ENCODE peak calls at places on chromosome 1, in five cellular contexts. A, D, V, N and W are unnamed samples.

GRCh38 chr1:85307987-85308836 is 31.8 kb upstream of the BCL10 start:
- DNase-seq in A (peak), D (peak), V (peak), N (no peak), W (peak)

GRCh38 chr1:85577421-85578320 is 2.9 kb upstream of the CCN1 start:
- DNase-seq in A (no peak), D (no peak), V (peak), N (no peak), W (no peak)

GRCh38 chr1:110209715-110210603 is at the start of gene KCNC4:
- DNase-seq in A (peak), D (peak), V (peak), N (peak), W (peak)

GRCh38 chr1:234489692-234490065 is 10.7 kb upstream of the TARBP1 start:
- DNase-seq in A (no peak), D (no peak), V (no peak), N (no peak), W (no peak)

GRCh38 chr1:107695341-107695740 is 269.6 kb downstream of the VAV3 start:
- DNase-seq in A (no peak), D (no peak), V (no peak), N (no peak), W (no peak)

GRCh38 chr1:33231166-33231565 is 25.1 kb upstream of the ZNF362 start:
- DNase-seq in A (no peak), D (no peak), V (no peak), N (no peak), W (no peak)

GRCh38 chr1:235945775-235946565 is 79.3 kb upstream of the LYST start:
- DNase-seq in A (no peak), D (peak), V (no peak), N (no peak), W (no peak)

GRCh38 chr1:164599272-164599671 is 40.3 kb downstream of the PBX1 start:
- DNase-seq in A (no peak), D (no peak), V (no peak), N (no peak), W (no peak)

GRCh38 chr1:151720974-151721787 is at the start of gene RIIAD1:
- DNase-seq in A (no peak), D (no peak), V (peak), N (peak), W (no peak)

GRCh38 chr1:223819730-223820514 is 25.8 kb downstream of the TP53BP2 start:
- DNase-seq in A (no peak), D (no peak), V (no peak), N (no peak), W (no peak)

GRCh38 chr1:94036721-94037120 is 84.2 kb downstream of the ABCA4 start:
- DNase-seq in A (no peak), D (no peak), V (no peak), N (no peak), W (no peak)

GRCh38 chr1:15620155-15620545 is 2.9 kb downstream of the DDI2 start:
- DNase-seq in A (no peak), D (no peak), V (no peak), N (peak), W (no peak)

GRCh38 chr1:229028509-229028908 is 242.4 kb upstream of the RAB4A start:
- DNase-seq in A (no peak), D (no peak), V (no peak), N (no peak), W (no peak)

GRCh38 chr1:61400131-61400530 is 317.8 kb downstream of the NFIA start:
- DNase-seq in A (no peak), D (no peak), V (no peak), N (no peak), W (no peak)

GRCh38 chr1:31799196-31799894 is 16.5 kb downstream of the SPOCD1 start:
- DNase-seq in A (no peak), D (no peak), V (no peak), N (no peak), W (no peak)

GRCh38 chr1:3312894-3313578 is 141.4 kb upstream of the ARHGEF16 start:
- DNase-seq in A (peak), D (peak), V (peak), N (peak), W (peak)

GRCh38 chr1:25831569-25832196 is 11.9 kb downstream of the MTFR1L start:
- DNase-seq in A (no peak), D (no peak), V (no peak), N (no peak), W (no peak)

GRCh38 chr1:235990376-235990795 is 74.5 kb downstream of the NID1 start:
- DNase-seq in A (no peak), D (no peak), V (peak), N (no peak), W (no peak)

GRCh38 chr1:173122344-173122880 is 71.7 kb upstream of the TNFSF18 start:
- DNase-seq in A (no peak), D (no peak), V (no peak), N (no peak), W (no peak)

GRCh38 chr1:94580367-94581115 is 39.0 kb upstream of the F3 start:
- DNase-seq in A (no peak), D (peak), V (no peak), N (no peak), W (no peak)

GRCh38 chr1:48005254-48006162 is 8.3 kb upstream of the TRABD2B start:
- DNase-seq in A (no peak), D (no peak), V (no peak), N (no peak), W (no peak)

GRCh38 chr1:51494138-51494830 is 24.8 kb downstream of the EPS15 start:
- DNase-seq in A (no peak), D (no peak), V (no peak), N (no peak), W (no peak)

GRCh38 chr1:180252638-180253536 is 22.8 kb downstream of the LHX4 start:
- DNase-seq in A (peak), D (peak), V (peak), N (peak), W (peak)

GRCh38 chr1:119637719-119638118 is 10.3 kb downstream of the ZNF697 start:
- DNase-seq in A (no peak), D (no peak), V (no peak), N (no peak), W (no peak)

GRCh38 chr1:227929746-227930472 is 17.8 kb downstream of the WNT9A start:
- DNase-seq in A (no peak), D (no peak), V (no peak), N (no peak), W (no peak)

GRCh38 chr1:55468438-55468837 is 253.3 kb upstream of the USP24 start:
- DNase-seq in A (no peak), D (no peak), V (no peak), N (no peak), W (no peak)

GRCh38 chr1:160642281-160642644 is 4.6 kb downstream of the SLAMF1 start:
- DNase-seq in A (no peak), D (no peak), V (no peak), N (no peak), W (no peak)

GRCh38 chr1:114718661-114719423 is 2.3 kb upstream of the NRAS start:
- DNase-seq in A (no peak), D (no peak), V (no peak), N (peak), W (no peak)

GRCh38 chr1:94531664-94532063 is 9.9 kb downstream of the F3 start:
- DNase-seq in A (no peak), D (no peak), V (no peak), N (no peak), W (no peak)

GRCh38 chr1:62621907-62622306 is 24.6 kb downstream of the ANGPTL3 start:
- DNase-seq in A (no peak), D (peak), V (no peak), N (peak), W (no peak)

GRCh38 chr1:37517569-37517968 is 3.0 kb upstream of the MEAF6 start:
- DNase-seq in A (no peak), D (no peak), V (no peak), N (no peak), W (no peak)

GRCh38 chr1:81802601-81803422 is 2.1 kb downstream of the ADGRL2 start:
- DNase-seq in A (peak), D (no peak), V (peak), N (no peak), W (peak)

DNA sequence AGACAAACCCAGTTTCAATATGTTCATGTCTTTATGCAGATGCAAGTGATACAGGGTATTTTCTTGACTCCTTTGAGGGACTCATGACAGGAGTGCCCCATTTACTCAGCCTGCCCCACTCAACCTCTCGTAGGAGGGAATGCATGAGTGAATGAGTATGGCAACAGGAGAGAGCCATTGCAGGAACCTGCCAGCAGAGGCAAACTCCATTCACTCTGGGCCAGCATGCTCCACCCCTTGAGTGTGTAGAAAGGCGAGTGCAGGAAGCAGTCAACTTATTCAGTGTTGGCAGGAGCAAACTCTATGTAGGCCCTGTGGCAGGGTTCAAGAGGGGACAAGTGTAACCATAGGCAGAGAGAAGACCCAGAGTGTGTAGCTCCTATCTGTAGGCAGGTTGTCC is 1526.3 kb downstream of the PLA2G4A start:
- DNase-seq in A (no peak), D (no peak), V (no peak), N (no peak), W (no peak)
- TF ChIP-seq POLR2A in A (no peak), D (no peak), V (no peak), N (no peak), W (no peak)

GRCh38 chr1:159056069-159056698 is 20.4 kb downstream of the AIM2 start:
- DNase-seq in A (no peak), D (no peak), V (no peak), N (no peak), W (no peak)
- TF ChIP-seq POLR2A in A (no peak), D (no peak), V (no peak), N (no peak), W (no peak)

GRCh38 chr1:155858805-155859233 is 548 bp upstream of the SYT11 start:
- DNase-seq in A (peak), D (no peak), V (peak), N (no peak), W (peak)

GRCh38 chr1:155859234-155859829 is at the start of gene SYT11:
- DNase-seq in A (peak), D (peak), V (peak), N (peak), W (peak)

GRCh38 chr1:155860939-155861496 is 1.7 kb downstream of the SYT11 start:
- DNase-seq in A (no peak), D (no peak), V (no peak), N (no peak), W (no peak)

GRCh38 chr1:155856975-155857930 is at the start of gene GON4L:
- DNase-seq in A (peak), D (peak), V (peak), N (peak), W (peak)

DNA sequence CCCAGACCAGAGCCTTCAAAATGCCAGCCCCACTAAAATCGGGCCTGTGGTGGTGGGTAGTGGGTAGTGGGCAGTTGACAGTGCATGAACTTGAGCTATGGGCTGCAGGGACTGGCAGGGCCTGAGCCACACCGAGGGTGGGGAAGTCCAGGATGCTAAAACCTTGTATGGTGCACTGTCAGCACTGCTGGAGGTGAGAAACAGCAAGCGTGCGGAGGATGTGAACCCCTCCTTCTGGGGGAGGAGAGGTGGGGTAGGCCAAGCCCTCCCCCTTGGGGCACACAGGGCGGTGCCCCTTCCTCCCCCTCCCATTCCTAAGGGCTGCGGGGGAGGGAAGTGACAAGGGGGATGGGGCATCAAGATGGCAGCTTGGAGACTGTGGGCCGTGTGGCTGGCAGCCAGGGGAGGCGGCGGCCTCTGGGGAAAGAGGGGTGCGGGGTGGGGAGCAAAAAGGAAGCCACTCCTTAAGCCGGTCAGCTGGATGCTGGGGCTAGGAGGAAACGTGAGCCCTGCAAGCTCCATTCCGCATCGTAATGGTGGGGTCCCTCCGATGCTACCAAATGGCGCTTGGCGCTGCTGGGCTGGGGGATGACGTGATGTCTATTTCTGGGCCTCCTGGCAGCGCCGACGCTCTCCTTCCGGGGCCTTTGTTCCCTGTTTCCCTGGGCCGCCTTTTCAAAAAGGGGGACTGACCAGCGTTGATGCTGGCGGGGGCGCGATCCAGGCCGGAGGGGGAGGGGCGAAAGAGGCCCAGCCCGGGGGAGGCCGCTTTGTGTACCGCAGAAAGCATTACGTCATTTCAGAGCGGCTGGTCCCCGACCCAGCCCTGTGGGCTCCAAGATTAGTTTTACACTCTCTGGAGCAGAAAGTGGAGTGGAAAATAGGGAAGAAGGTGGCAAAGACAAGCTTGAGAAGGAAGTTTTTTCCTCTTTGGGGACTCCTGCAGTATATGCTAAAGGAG is 794 bp downstream of the SYT11 start:
- DNase-seq in A (peak), D (peak), V (peak), N (peak), W (peak)
- TF ChIP-seq POLR2A in A (no peak), D (no peak), V (no peak), N (peak), W (peak)

GRCh38 chr1:208257326-208257725 is 13.1 kb upstream of the PLXNA2 start:
- DNase-seq in A (no peak), D (no peak), V (no peak), N (no peak), W (no peak)
- TF ChIP-seq POLR2A in A (no peak), D (no peak), V (no peak), N (no peak), W (no peak)

GRCh38 chr1:209648931-209649776 is 3.1 kb downstream of the LAMB3 start:
- DNase-seq in A (no peak), D (peak), V (no peak), N (no peak), W (no peak)

GRCh38 chr1:209652121-209652742 is at the start of gene LAMB3:
- DNase-seq in A (peak), D (no peak), V (no peak), N (no peak), W (no peak)

GRCh38 chr1:209652873-209653401 is 712 bp upstream of the LAMB3 start:
- DNase-seq in A (peak), D (peak), V (no peak), N (no peak), W (no peak)

GRCh38 chr1:209650454-209650853 is 1.8 kb downstream of the LAMB3 start:
- DNase-seq in A (no peak), D (no peak), V (no peak), N (no peak), W (no peak)

GRCh38 chr1:209651148-209651547 is 1.1 kb downstream of the LAMB3 start:
- DNase-seq in A (peak), D (no peak), V (no peak), N (no peak), W (peak)
- TF ChIP-seq POLR2A in A (no peak), D (no peak), V (no peak), N (no peak), W (no peak)

DNA sequence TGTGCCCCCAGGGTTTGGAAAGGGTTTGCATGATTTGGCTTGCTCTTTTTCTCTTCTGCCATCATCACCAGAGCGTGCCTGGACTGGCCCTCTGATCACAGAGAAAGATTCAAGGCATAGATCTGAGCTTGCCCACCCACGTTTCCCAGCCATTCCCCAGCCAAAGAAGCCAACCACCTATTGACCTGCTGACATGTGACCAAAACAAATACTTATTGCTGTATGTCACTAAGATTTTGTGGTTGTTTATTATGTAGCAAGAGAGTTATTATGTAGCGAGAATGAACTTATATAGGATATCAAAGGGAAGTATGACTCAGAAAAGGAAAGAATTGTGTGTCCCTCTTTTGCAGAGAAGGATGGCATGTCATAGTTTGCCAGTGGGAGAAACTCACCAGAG is 59.9 kb downstream of the UBE2U start:
- DNase-seq in A (no peak), D (no peak), V (no peak), N (no peak), W (no peak)
- TF ChIP-seq POLR2A in A (no peak), D (no peak), V (no peak), N (no peak), W (no peak)